ENCODE peak calls at places on chromosomes 7 and 10, in eight cellular contexts. One of them, this sample, is unnamed.
A peak's percentile ranks its signal among the peaks of the same experiment; 100 is the strongest.

GRCh38 chr7:74405191-74405898 is 48.4 kb upstream of the GTF2IRD1 start:
- DNase-seq in heart right ventricle: peak; percentile 21
- DNase-seq in A549: peak; percentile 47
- DNase-seq in epithelial cell of esophagus: peak; percentile 29
- DNase-seq in fibroblast of mammary gland: peak; percentile 7
- DNase-seq in pancreas: no peak
- DNase-seq in right lobe of liver: no peak
- DNase-seq in aorta: no peak
- DNase-seq in this sample: no peak

GRCh38 chr7:47795631-47796030 is 152.6 kb downstream of the PKD1L1 start:
- DNase-seq in heart right ventricle: no peak
- DNase-seq in A549: no peak
- DNase-seq in epithelial cell of esophagus: no peak
- DNase-seq in fibroblast of mammary gland: peak; percentile 59
- DNase-seq in pancreas: no peak
- DNase-seq in right lobe of liver: no peak
- DNase-seq in aorta: no peak
- DNase-seq in this sample: no peak

GRCh38 chr10:70328018-70328417 is 44.2 kb upstream of the NPFFR1 start:
- DNase-seq in heart right ventricle: no peak
- DNase-seq in A549: no peak
- DNase-seq in epithelial cell of esophagus: no peak
- DNase-seq in fibroblast of mammary gland: no peak
- DNase-seq in pancreas: no peak
- DNase-seq in right lobe of liver: no peak
- DNase-seq in aorta: no peak
- DNase-seq in this sample: no peak

GRCh38 chr7:37230221-37230620 is 218.4 kb downstream of the ELMO1 start:
- DNase-seq in heart right ventricle: peak; percentile 24
- DNase-seq in A549: no peak
- DNase-seq in epithelial cell of esophagus: peak; percentile 5
- DNase-seq in fibroblast of mammary gland: peak; percentile 42
- DNase-seq in pancreas: no peak
- DNase-seq in right lobe of liver: no peak
- DNase-seq in aorta: no peak
- DNase-seq in this sample: no peak

GRCh38 chr10:6083523-6084475 is 5.0 kb upstream of the RBM17 start:
- DNase-seq in heart right ventricle: no peak
- DNase-seq in A549: no peak
- DNase-seq in epithelial cell of esophagus: no peak
- DNase-seq in fibroblast of mammary gland: peak; percentile 33
- DNase-seq in pancreas: no peak
- DNase-seq in right lobe of liver: no peak
- DNase-seq in aorta: no peak
- DNase-seq in this sample: peak; percentile 40

GRCh38 chr10:69307434-69307833 is 29.1 kb downstream of the HK1 start:
- DNase-seq in heart right ventricle: no peak
- DNase-seq in A549: no peak
- DNase-seq in epithelial cell of esophagus: no peak
- DNase-seq in fibroblast of mammary gland: no peak
- DNase-seq in pancreas: no peak
- DNase-seq in right lobe of liver: no peak
- DNase-seq in aorta: no peak
- DNase-seq in this sample: no peak

GRCh38 chr10:84195044-84195830 is 900 bp downstream of the CDHR1 start:
- DNase-seq in heart right ventricle: no peak
- DNase-seq in A549: no peak
- DNase-seq in epithelial cell of esophagus: no peak
- DNase-seq in fibroblast of mammary gland: no peak
- DNase-seq in pancreas: no peak
- DNase-seq in right lobe of liver: no peak
- DNase-seq in aorta: no peak
- DNase-seq in this sample: no peak

GRCh38 chr7:68491523-68492358 is 1106.5 kb upstream of the AUTS2 start:
- DNase-seq in heart right ventricle: no peak
- DNase-seq in A549: no peak
- DNase-seq in epithelial cell of esophagus: no peak
- DNase-seq in fibroblast of mammary gland: no peak
- DNase-seq in pancreas: no peak
- DNase-seq in right lobe of liver: no peak
- DNase-seq in aorta: no peak
- DNase-seq in this sample: no peak

GRCh38 chr10:121900443-121901174 is 27.2 kb downstream of the ATE1 start:
- DNase-seq in heart right ventricle: no peak
- DNase-seq in A549: peak; percentile 62
- DNase-seq in epithelial cell of esophagus: peak; percentile 68
- DNase-seq in fibroblast of mammary gland: peak; percentile 74
- DNase-seq in pancreas: peak; percentile 10
- DNase-seq in right lobe of liver: no peak
- DNase-seq in aorta: no peak
- DNase-seq in this sample: no peak

GRCh38 chr7:50502001-50502684 is 52.0 kb upstream of the FIGNL1 start:
- DNase-seq in heart right ventricle: peak; percentile 71
- DNase-seq in A549: no peak
- DNase-seq in epithelial cell of esophagus: peak; percentile 78
- DNase-seq in fibroblast of mammary gland: peak; percentile 100
- DNase-seq in pancreas: peak; percentile 18
- DNase-seq in right lobe of liver: peak; percentile 16
- DNase-seq in aorta: peak; percentile 86
- DNase-seq in this sample: peak; percentile 86

GRCh38 chr10:73892314-73893080 is 18.1 kb upstream of the CAMK2G start:
- DNase-seq in heart right ventricle: no peak
- DNase-seq in A549: no peak
- DNase-seq in epithelial cell of esophagus: peak; percentile 44
- DNase-seq in fibroblast of mammary gland: peak; percentile 60
- DNase-seq in pancreas: no peak
- DNase-seq in right lobe of liver: no peak
- DNase-seq in aorta: no peak
- DNase-seq in this sample: no peak

GRCh38 chr10:4470231-4470840 is 355.7 kb upstream of the AKR1E2 start:
- DNase-seq in heart right ventricle: no peak
- DNase-seq in A549: no peak
- DNase-seq in epithelial cell of esophagus: peak; percentile 82
- DNase-seq in fibroblast of mammary gland: peak; percentile 93
- DNase-seq in pancreas: no peak
- DNase-seq in right lobe of liver: no peak
- DNase-seq in aorta: no peak
- DNase-seq in this sample: no peak

GRCh38 chr10:118965096-118965495 is 64.4 kb upstream of the NANOS1 start:
- DNase-seq in heart right ventricle: no peak
- DNase-seq in A549: no peak
- DNase-seq in epithelial cell of esophagus: no peak
- DNase-seq in fibroblast of mammary gland: no peak
- DNase-seq in pancreas: no peak
- DNase-seq in right lobe of liver: no peak
- DNase-seq in aorta: no peak
- DNase-seq in this sample: no peak

GRCh38 chr10:66180651-66181318 is 745.1 kb upstream of the LRRTM3 start:
- DNase-seq in heart right ventricle: no peak
- DNase-seq in A549: peak; percentile 16
- DNase-seq in epithelial cell of esophagus: peak; percentile 65
- DNase-seq in fibroblast of mammary gland: peak; percentile 51
- DNase-seq in pancreas: no peak
- DNase-seq in right lobe of liver: no peak
- DNase-seq in aorta: no peak
- DNase-seq in this sample: no peak

GRCh38 chr7:20744913-20745587 is 41.6 kb downstream of the SP8 start:
- DNase-seq in heart right ventricle: no peak
- DNase-seq in A549: no peak
- DNase-seq in epithelial cell of esophagus: peak; percentile 12
- DNase-seq in fibroblast of mammary gland: no peak
- DNase-seq in pancreas: no peak
- DNase-seq in right lobe of liver: no peak
- DNase-seq in aorta: no peak
- DNase-seq in this sample: peak; percentile 7

GRCh38 chr10:80487791-80488538 is 33.9 kb downstream of the TSPAN14 start:
- DNase-seq in heart right ventricle: peak; percentile 38
- DNase-seq in A549: no peak
- DNase-seq in epithelial cell of esophagus: no peak
- DNase-seq in fibroblast of mammary gland: no peak
- DNase-seq in pancreas: no peak
- DNase-seq in right lobe of liver: peak; percentile 68
- DNase-seq in aorta: peak; percentile 74
- DNase-seq in this sample: no peak

GRCh38 chr7:111953611-111954010 is 252.6 kb downstream of the DOCK4 start:
- DNase-seq in heart right ventricle: no peak
- DNase-seq in A549: no peak
- DNase-seq in epithelial cell of esophagus: peak; percentile 89
- DNase-seq in fibroblast of mammary gland: peak; percentile 15
- DNase-seq in pancreas: no peak
- DNase-seq in right lobe of liver: peak; percentile 65
- DNase-seq in aorta: no peak
- DNase-seq in this sample: no peak

GRCh38 chr7:30501264-30501663 is 3.4 kb downstream of the GGCT start:
- DNase-seq in heart right ventricle: no peak
- DNase-seq in A549: no peak
- DNase-seq in epithelial cell of esophagus: no peak
- DNase-seq in fibroblast of mammary gland: no peak
- DNase-seq in pancreas: no peak
- DNase-seq in right lobe of liver: no peak
- DNase-seq in aorta: no peak
- DNase-seq in this sample: no peak

GRCh38 chr10:80090120-80090519 is 11.7 kb downstream of the TMEM254 start:
- DNase-seq in heart right ventricle: no peak
- DNase-seq in A549: no peak
- DNase-seq in epithelial cell of esophagus: no peak
- DNase-seq in fibroblast of mammary gland: no peak
- DNase-seq in pancreas: no peak
- DNase-seq in right lobe of liver: no peak
- DNase-seq in aorta: no peak
- DNase-seq in this sample: no peak

GRCh38 chr7:95543312-95543711 is 53.0 kb downstream of the PDK4 start:
- DNase-seq in heart right ventricle: no peak
- DNase-seq in A549: no peak
- DNase-seq in epithelial cell of esophagus: no peak
- DNase-seq in fibroblast of mammary gland: no peak
- DNase-seq in pancreas: no peak
- DNase-seq in right lobe of liver: no peak
- DNase-seq in aorta: no peak
- DNase-seq in this sample: no peak

GRCh38 chr10:73113543-73113942 is 3.3 kb downstream of the NUDT13 start:
- DNase-seq in heart right ventricle: no peak
- DNase-seq in A549: no peak
- DNase-seq in epithelial cell of esophagus: peak; percentile 40
- DNase-seq in fibroblast of mammary gland: peak; percentile 68
- DNase-seq in pancreas: no peak
- DNase-seq in right lobe of liver: no peak
- DNase-seq in aorta: no peak
- DNase-seq in this sample: no peak

DNA sequence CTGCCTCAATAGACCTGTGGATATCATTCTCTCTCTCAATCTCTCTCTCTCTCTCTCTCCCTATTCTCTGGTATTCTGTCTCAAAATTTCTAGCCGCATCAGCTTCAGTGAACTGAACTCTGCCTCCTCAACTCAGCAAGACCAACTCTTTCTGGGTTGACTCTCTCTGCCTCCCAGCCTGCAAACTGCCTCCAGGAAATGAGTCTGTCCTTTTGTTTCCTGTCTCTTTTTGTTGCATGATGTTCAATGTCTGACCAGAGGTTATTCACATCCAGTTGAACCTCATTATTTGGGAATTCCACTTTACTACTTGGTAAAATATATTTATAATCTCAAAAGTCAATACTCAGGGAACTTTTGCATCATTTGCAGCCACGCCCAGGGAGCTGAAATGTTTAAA is 682.7 kb upstream of the FZD8 start:
- DNase-seq in heart right ventricle: no peak
- DNase-seq in A549: no peak
- DNase-seq in epithelial cell of esophagus: peak; percentile 39
- DNase-seq in fibroblast of mammary gland: no peak
- DNase-seq in pancreas: no peak
- DNase-seq in right lobe of liver: no peak
- DNase-seq in aorta: no peak
- DNase-seq in this sample: no peak
- H3K4me3 ChIP-seq in heart right ventricle: no peak overlapping the region
- H3K4me3 ChIP-seq in A549: no peak overlapping the region
- H3K4me3 ChIP-seq in epithelial cell of esophagus: no peak overlapping the region
- H3K4me3 ChIP-seq in fibroblast of mammary gland: no peak overlapping the region
- H3K4me3 ChIP-seq in pancreas: no peak overlapping the region
- H3K4me3 ChIP-seq in right lobe of liver: no peak overlapping the region
- H3K4me3 ChIP-seq in aorta: no peak overlapping the region
- H3K4me3 ChIP-seq in this sample: no peak overlapping the region

GRCh38 chr7:1170741-1171501 is 10.9 kb upstream of the ZFAND2A start:
- DNase-seq in heart right ventricle: no peak
- DNase-seq in A549: no peak
- DNase-seq in epithelial cell of esophagus: no peak
- DNase-seq in fibroblast of mammary gland: no peak
- DNase-seq in pancreas: no peak
- DNase-seq in right lobe of liver: no peak
- DNase-seq in aorta: no peak
- DNase-seq in this sample: no peak

GRCh38 chr7:1168422-1168821 is 8.4 kb upstream of the ZFAND2A start:
- DNase-seq in heart right ventricle: no peak
- DNase-seq in A549: no peak
- DNase-seq in epithelial cell of esophagus: no peak
- DNase-seq in fibroblast of mammary gland: no peak
- DNase-seq in pancreas: no peak
- DNase-seq in right lobe of liver: no peak
- DNase-seq in aorta: no peak
- DNase-seq in this sample: no peak

GRCh38 chr7:1172666-1173523 is 12.9 kb upstream of the ZFAND2A start:
- DNase-seq in heart right ventricle: no peak
- DNase-seq in A549: no peak
- DNase-seq in epithelial cell of esophagus: no peak
- DNase-seq in fibroblast of mammary gland: no peak
- DNase-seq in pancreas: no peak
- DNase-seq in right lobe of liver: no peak
- DNase-seq in aorta: no peak
- DNase-seq in this sample: no peak

GRCh38 chr7:1164436-1164835 is 4.4 kb upstream of the ZFAND2A start:
- DNase-seq in heart right ventricle: no peak
- DNase-seq in A549: no peak
- DNase-seq in epithelial cell of esophagus: no peak
- DNase-seq in fibroblast of mammary gland: no peak
- DNase-seq in pancreas: no peak
- DNase-seq in right lobe of liver: no peak
- DNase-seq in aorta: no peak
- DNase-seq in this sample: no peak

GRCh38 chr7:1169409-1170368 is 9.7 kb upstream of the ZFAND2A start:
- DNase-seq in heart right ventricle: peak; percentile 88
- DNase-seq in A549: peak; percentile 85
- DNase-seq in epithelial cell of esophagus: peak; percentile 69
- DNase-seq in fibroblast of mammary gland: peak; percentile 74
- DNase-seq in pancreas: peak; percentile 67
- DNase-seq in right lobe of liver: peak; percentile 86
- DNase-seq in aorta: peak; percentile 93
- DNase-seq in this sample: peak; percentile 79
- H3K4me3 ChIP-seq in heart right ventricle: no peak overlapping the region
- H3K4me3 ChIP-seq in A549: peak overlapping the region; percentile 73
- H3K4me3 ChIP-seq in epithelial cell of esophagus: peak overlapping the region; percentile 58
- H3K4me3 ChIP-seq in fibroblast of mammary gland: peak overlapping the region; percentile 67
- H3K4me3 ChIP-seq in pancreas: no peak overlapping the region
- H3K4me3 ChIP-seq in right lobe of liver: peak overlapping the region; percentile 52
- H3K4me3 ChIP-seq in aorta: no peak overlapping the region
- H3K4me3 ChIP-seq in this sample: peak overlapping the region; percentile 60

GRCh38 chr7:150351587-150352194 is 10.3 kb upstream of the RARRES2 start:
- DNase-seq in heart right ventricle: no peak
- DNase-seq in A549: no peak
- DNase-seq in epithelial cell of esophagus: no peak
- DNase-seq in fibroblast of mammary gland: no peak
- DNase-seq in pancreas: no peak
- DNase-seq in right lobe of liver: no peak
- DNase-seq in aorta: peak; percentile 26
- DNase-seq in this sample: no peak
- H3K4me3 ChIP-seq in heart right ventricle: no peak overlapping the region
- H3K4me3 ChIP-seq in A549: no peak overlapping the region
- H3K4me3 ChIP-seq in epithelial cell of esophagus: no peak overlapping the region
- H3K4me3 ChIP-seq in fibroblast of mammary gland: no peak overlapping the region
- H3K4me3 ChIP-seq in pancreas: no peak overlapping the region
- H3K4me3 ChIP-seq in right lobe of liver: no peak overlapping the region
- H3K4me3 ChIP-seq in aorta: no peak overlapping the region
- H3K4me3 ChIP-seq in this sample: no peak overlapping the region

GRCh38 chr10:38038107-38038931 is 27.8 kb downstream of the ZNF33A start:
- DNase-seq in heart right ventricle: no peak
- DNase-seq in A549: no peak
- DNase-seq in epithelial cell of esophagus: no peak
- DNase-seq in fibroblast of mammary gland: no peak
- DNase-seq in pancreas: no peak
- DNase-seq in right lobe of liver: no peak
- DNase-seq in aorta: no peak
- DNase-seq in this sample: no peak
- H3K4me3 ChIP-seq in heart right ventricle: no peak overlapping the region
- H3K4me3 ChIP-seq in A549: no peak overlapping the region
- H3K4me3 ChIP-seq in epithelial cell of esophagus: no peak overlapping the region
- H3K4me3 ChIP-seq in fibroblast of mammary gland: no peak overlapping the region
- H3K4me3 ChIP-seq in pancreas: no peak overlapping the region
- H3K4me3 ChIP-seq in right lobe of liver: no peak overlapping the region
- H3K4me3 ChIP-seq in aorta: no peak overlapping the region
- H3K4me3 ChIP-seq in this sample: no peak overlapping the region